ENCODE peak calls at places on chromosomes 4 and X, in four cellular contexts. T is mesendoderm; Z is CD8-positive, alpha-beta memory T cell; O is suprapubic skin. A is an unnamed sample. For H3K4me1, the result is how much of the 10 kb centered on the place peaks cover.

GRCh38 chr4:185782523-185782922 is 29.5 kb downstream of the SORBS2 start:
- DNase-seq in T (no peak), Z (no peak), O (no peak), A (no peak)

GRCh38 chr4:5712517-5712916 is 1.5 kb downstream of the EVC start:
- DNase-seq in T (no peak), Z (no peak), O (no peak), A (no peak)

GRCh38 chr4:117447925-117448324 is 362.5 kb upstream of the TRAM1L1 start:
- DNase-seq in T (peak), Z (no peak), O (no peak), A (no peak)

GRCh38 chr4:113759696-113760093 is 1.8 kb downstream of the CAMK2D start:
- DNase-seq in T (no peak), Z (no peak), O (no peak), A (no peak)

GRCh38 chr4:70829015-70829414 is 10.7 kb downstream of the GRSF1 start:
- DNase-seq in T (no peak), Z (no peak), O (no peak), A (no peak)

GRCh38 chr4:7708981-7709380 is 230.7 kb downstream of the AFAP1 start:
- DNase-seq in T (no peak), Z (no peak), O (no peak), A (no peak)

GRCh38 chr4:45345551-45345950 is 619.2 kb upstream of the GNPDA2 start:
- DNase-seq in T (no peak), Z (no peak), O (no peak), A (no peak)

GRCh38 chr4:161828061-161828460 is 335.7 kb downstream of the FSTL5 start:
- DNase-seq in T (no peak), Z (no peak), O (no peak), A (no peak)

GRCh38 chrX:3451566-3451965 is 105.1 kb upstream of the MXRA5 start:
- DNase-seq in T (no peak), Z (no peak), O (no peak), A (no peak)

GRCh38 chr4:3201718-3202702 is 46.9 kb upstream of the MSANTD1 start:
- DNase-seq in T (peak), Z (peak), O (peak), A (no peak)

GRCh38 chrX:112705726-112706125 is 26.0 kb upstream of the LHFPL1 start:
- DNase-seq in T (no peak), Z (no peak), O (no peak), A (no peak)

GRCh38 chr4:8473198-8473919 is 32.8 kb downstream of the TRMT44 start:
- DNase-seq in T (no peak), Z (no peak), O (no peak), A (no peak)

GRCh38 chr4:154004028-154004427 is 215.1 kb upstream of the SFRP2 start:
- DNase-seq in T (no peak), Z (no peak), O (no peak), A (no peak)

GRCh38 chrX:80285131-80285773 is 135.0 kb upstream of the TENT5D start:
- DNase-seq in T (peak), Z (no peak), O (no peak), A (no peak)

GRCh38 chr4:185165605-185166063 is 22.6 kb downstream of the SLC25A4 start:
- DNase-seq in T (no peak), Z (no peak), O (no peak), A (no peak)

GRCh38 chr4:151098191-151098590 is 1.2 kb upstream of the RPS3A start:
- DNase-seq in T (no peak), Z (no peak), O (no peak), A (no peak)

GRCh38 chr4:55169352-55169959 is 44.1 kb upstream of the KDR start:
- DNase-seq in T (peak), Z (no peak), O (no peak), A (no peak)

GRCh38 chr4:41196633-41197332 is 17.6 kb downstream of the APBB2 start:
- DNase-seq in T (no peak), Z (no peak), O (no peak), A (no peak)

GRCh38 chr4:88446124-88446523 is 10.8 kb upstream of the HERC5 start:
- DNase-seq in T (no peak), Z (no peak), O (no peak), A (no peak)

GRCh38 chr4:53748328-53748772 is 157.1 kb upstream of the LNX1 start:
- DNase-seq in T (no peak), Z (no peak), O (no peak), A (no peak)

GRCh38 chrX:153864561-153865320 is 21.2 kb downstream of the L1CAM start:
- DNase-seq in T (no peak), Z (no peak), O (no peak), A (no peak)

GRCh38 chrX:119871599-119872395 is at the start of the genes NDUFA1 and RNF113A:
- DNase-seq in T (peak), Z (peak), O (peak), A (peak)

GRCh38 chr4:31674313-31674947 is 954.3 kb downstream of the PCDH7 start:
- DNase-seq in T (peak), Z (no peak), O (no peak), A (no peak)

GRCh38 chr4:56200275-56200674 is 187.0 kb downstream of the AASDH start:
- DNase-seq in T (no peak), Z (no peak), O (no peak), A (no peak)

GRCh38 chrX:9646471-9647038 is 119.1 kb downstream of the GPR143 start:
- DNase-seq in T (peak), Z (no peak), O (no peak), A (no peak)

GRCh38 chr4:86749121-86749520 is 100.1 kb downstream of the SLC10A6 start:
- DNase-seq in T (no peak), Z (no peak), O (no peak), A (no peak)

GRCh38 chrX:143058096-143058495 is 32.4 kb downstream of the SPANXN4 start:
- DNase-seq in T (no peak), Z (no peak), O (no peak), A (no peak)

GRCh38 chr4:24857996-24858395 is 54.8 kb downstream of the CCDC149 start:
- DNase-seq in T (no peak), Z (no peak), O (no peak), A (no peak)

GRCh38 chr4:86556791-86557415 is 37.2 kb upstream of the PTPN13 start:
- DNase-seq in T (peak), Z (no peak), O (no peak), A (no peak)

GRCh38 chr4:178320003-178320402 is 877.8 kb upstream of the AGA start:
- DNase-seq in T (no peak), Z (no peak), O (no peak), A (no peak)

GRCh38 chr4:65651031-65651430 is 19.3 kb downstream of the EPHA5 start:
- DNase-seq in T (peak), Z (no peak), O (no peak), A (no peak)

GRCh38 chr4:30617836-30618235 is 102.3 kb upstream of the PCDH7 start:
- DNase-seq in T (no peak), Z (no peak), O (no peak), A (no peak)

GRCh38 chrX:9164535-9165425 is 130.9 kb upstream of the FAM9B start:
- DNase-seq in T (no peak), Z (no peak), O (no peak), A (no peak)

GRCh38 chr4:40924096-40924792 is 174.5 kb downstream of the NSUN7 start:
- DNase-seq in T (peak), Z (peak), O (peak), A (peak)

GRCh38 chrX:47802589-47802988 is 34.1 kb upstream of the ZNF81 start:
- DNase-seq in T (no peak), Z (no peak), O (no peak), A (no peak)

GRCh38 chr4:187006189-187006618 is 282.5 kb upstream of the FAT1 start:
- DNase-seq in T (no peak), Z (no peak), O (no peak), A (no peak)

GRCh38 chr4:121353213-121353612 is 27.6 kb downstream of the QRFPR start:
- DNase-seq in T (no peak), Z (no peak), O (no peak), A (no peak)

GRCh38 chr4:114250439-114250891 is 271.0 kb upstream of the ARSJ start:
- DNase-seq in T (no peak), Z (no peak), O (no peak), A (no peak)

GRCh38 chr4:165326831-165327210 is 648 bp upstream of the MSMO1 start:
- DNase-seq in T (peak), Z (no peak), O (no peak), A (no peak)

GRCh38 chr4:189597341-189597740 is 343.3 kb upstream of the FRG1 start:
- DNase-seq in T (no peak), Z (no peak), O (no peak), A (no peak)
- H3K27ac ChIP-seq in T (no peak), Z (no peak), O (no peak), A (no peak)

GRCh38 chrX:152155766-152156310 is 17.5 kb upstream of the MAGEA10 start:
- DNase-seq in T (no peak), Z (no peak), O (no peak), A (no peak)

GRCh38 chrX:152149648-152150047 is 11.3 kb upstream of the MAGEA10 start:
- DNase-seq in T (no peak), Z (no peak), O (no peak), A (no peak)

GRCh38 chrX:152157042-152157441 is 18.7 kb upstream of the MAGEA10 start:
- DNase-seq in T (no peak), Z (no peak), O (no peak), A (no peak)

DNA sequence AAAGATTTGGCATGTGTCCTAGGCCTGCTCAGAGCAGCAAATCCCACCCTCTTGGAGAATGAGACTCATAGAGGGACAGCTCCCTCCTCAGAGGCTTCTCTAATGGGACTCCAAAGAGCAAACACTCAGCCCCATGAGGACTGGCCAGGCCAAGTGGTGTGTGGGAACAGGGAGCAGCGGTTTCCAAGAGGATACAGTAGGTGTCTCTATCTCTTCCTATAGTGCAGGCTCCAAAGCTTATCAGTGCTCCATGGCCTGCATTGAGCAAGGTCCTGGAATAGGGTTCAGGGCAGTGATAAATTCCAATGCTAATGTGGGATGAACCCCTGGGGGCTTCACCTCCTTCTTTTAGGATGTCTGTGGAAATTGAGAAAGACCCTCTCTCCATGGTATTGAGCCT is 15.7 kb upstream of the MAGEA10 start:
- DNase-seq in T (peak), Z (no peak), O (no peak), A (no peak)
- H3K4me1 ChIP-seq in T (under half), Z (under half), O (under half), A (under half)

GRCh38 chrX:64536740-64537139 is 141.5 kb upstream of the MTMR8 start:
- DNase-seq in T (no peak), Z (no peak), O (no peak), A (no peak)
- H3K27ac ChIP-seq in T (no peak), Z (no peak), O (no peak), A (no peak)

DNA sequence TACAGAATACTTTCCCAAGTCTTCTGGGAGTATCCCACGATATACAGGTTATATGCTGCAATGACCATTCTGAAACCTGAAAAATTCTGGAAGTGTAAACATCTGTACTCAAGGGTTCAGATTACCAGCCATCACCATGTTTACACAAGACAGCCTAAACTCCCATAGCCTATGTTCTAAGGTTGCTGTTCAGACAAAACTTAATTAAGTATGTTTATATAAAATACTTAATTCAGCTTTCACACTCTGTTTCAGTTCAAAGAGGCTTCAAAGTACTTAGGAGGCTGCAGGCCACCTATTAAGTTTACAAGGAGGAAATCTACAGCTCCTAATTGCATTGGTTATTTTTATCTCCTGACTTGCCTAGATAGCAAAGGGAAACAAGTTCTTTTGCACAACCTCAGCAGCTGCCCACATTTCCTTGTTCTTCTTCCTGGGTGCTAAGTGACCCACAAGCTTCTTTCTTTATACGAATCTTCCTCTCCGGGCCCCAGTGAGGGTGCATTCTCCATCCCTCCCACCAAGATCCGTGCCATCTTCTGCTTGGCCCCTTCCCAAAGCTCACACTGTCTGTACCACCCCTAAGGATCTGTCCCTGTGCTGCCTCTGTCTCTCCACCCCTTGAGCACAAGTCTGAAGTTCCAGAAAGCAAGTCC is 2.0 kb downstream of the GAK start:
- DNase-seq in T (no peak), Z (no peak), O (no peak), A (no peak)
- H3K4me1 ChIP-seq in T (under half), Z (half or more), O (half or more), A (under half)

GRCh38 chrX:68571292-68572256 is 72.7 kb downstream of the YIPF6 start:
- DNase-seq in T (peak), Z (no peak), O (no peak), A (no peak)
- H3K27ac ChIP-seq in T (no peak), Z (peak), O (no peak), A (peak)

A was measured in psoas muscle.